ENCODE peak calls at places on chromosomes 7 and 10, in ten cellular contexts. D is mesothelial cell of epicardium, P is fibroblast of lung, R is uterus, M is RWPE1, H is heart left ventricle, F is thoracic aorta, X is fibroblast of villous mesenchyme, L is WTC11, C is brain microvascular endothelial cell. Z is an unnamed sample.

GRCh38 chr10:119131512-119132240 is 27.8 kb downstream of the DENND10 start:
- DNase-seq in M (no peak), H (no peak), D (no peak), C (no peak), L (no peak), R (no peak), F (no peak), X (peak; percentile 85), P (peak; percentile 71), Z (no peak)

GRCh38 chr7:110283056-110283455 is 807.9 kb upstream of the LRRN3 start:
- DNase-seq in M (no peak), R (no peak), H (no peak), P (no peak), X (no peak), L (no peak), F (no peak), D (no peak), C (no peak), Z (no peak)

GRCh38 chr10:78222096-78222790 is 188.6 kb downstream of the RPS24 start:
- DNase-seq in D (no peak), M (no peak), H (no peak), P (no peak), X (no peak), L (no peak), F (no peak), C (no peak), R (no peak), Z (no peak)

GRCh38 chr10:127926455-127926854 is 19.6 kb downstream of the PTPRE start:
- DNase-seq in H (no peak), X (no peak), R (no peak), F (no peak), P (no peak), D (no peak), C (no peak), L (no peak), M (no peak), Z (no peak)

GRCh38 chr10:36534471-36535002 is 590.9 kb upstream of the ANKRD30A start:
- DNase-seq in R (no peak), C (peak; percentile 72), F (no peak), P (peak; percentile 37), D (no peak), H (no peak), L (no peak), X (peak; percentile 82), M (peak; percentile 90), Z (no peak)

GRCh38 chr7:156180451-156181229 is 368.4 kb upstream of the SHH start:
- DNase-seq in H (no peak), D (no peak), R (no peak), P (no peak), M (no peak), C (no peak), F (no peak), X (no peak), L (no peak), Z (no peak)

GRCh38 chr10:112467541-112468075 is 20.6 kb downstream of the VTI1A start:
- DNase-seq in P (no peak), M (no peak), X (no peak), D (no peak), F (no peak), C (no peak), R (no peak), H (no peak), L (no peak), Z (no peak)

GRCh38 chr7:483656-484364 is 35.8 kb downstream of the PDGFA start:
- DNase-seq in M (no peak), L (no peak), X (no peak), H (peak; percentile 11), C (no peak), R (no peak), F (no peak), P (no peak), D (no peak), Z (no peak)

GRCh38 chr7:46999866-47000265 is 582.0 kb downstream of the TNS3 start:
- DNase-seq in R (no peak), F (no peak), H (no peak), X (no peak), M (no peak), L (no peak), C (no peak), D (no peak), P (no peak), Z (no peak)

GRCh38 chr10:35641430-35642015 is 573 bp downstream of the FZD8 start:
- DNase-seq in X (peak; percentile 36), P (peak; percentile 30), C (no peak), R (peak; percentile 14), M (peak; percentile 23), D (peak; percentile 49), L (peak; percentile 28), H (no peak), F (no peak), Z (no peak)

GRCh38 chr10:98340261-98340675 is 72.3 kb upstream of the LOXL4 start:
- DNase-seq in M (no peak), P (no peak), X (no peak), F (no peak), L (no peak), R (no peak), H (no peak), C (no peak), D (no peak), Z (no peak)

GRCh38 chr7:69787736-69788431 is 189.6 kb downstream of the AUTS2 start:
- DNase-seq in C (no peak), D (no peak), P (no peak), H (no peak), F (no peak), M (no peak), R (no peak), X (no peak), L (no peak), Z (no peak)

GRCh38 chr10:103849880-103850571 is 5.3 kb downstream of the SH3PXD2A start:
- DNase-seq in P (peak; percentile 94), F (peak; percentile 50), M (peak; percentile 78), H (peak; percentile 74), C (peak; percentile 86), R (no peak), X (peak; percentile 72), L (no peak), D (no peak), Z (no peak)

GRCh38 chr7:156034397-156034796 is 222.1 kb upstream of the SHH start:
- DNase-seq in X (no peak), D (no peak), L (no peak), M (no peak), C (no peak), R (no peak), H (no peak), F (no peak), P (no peak), Z (no peak)

DNA sequence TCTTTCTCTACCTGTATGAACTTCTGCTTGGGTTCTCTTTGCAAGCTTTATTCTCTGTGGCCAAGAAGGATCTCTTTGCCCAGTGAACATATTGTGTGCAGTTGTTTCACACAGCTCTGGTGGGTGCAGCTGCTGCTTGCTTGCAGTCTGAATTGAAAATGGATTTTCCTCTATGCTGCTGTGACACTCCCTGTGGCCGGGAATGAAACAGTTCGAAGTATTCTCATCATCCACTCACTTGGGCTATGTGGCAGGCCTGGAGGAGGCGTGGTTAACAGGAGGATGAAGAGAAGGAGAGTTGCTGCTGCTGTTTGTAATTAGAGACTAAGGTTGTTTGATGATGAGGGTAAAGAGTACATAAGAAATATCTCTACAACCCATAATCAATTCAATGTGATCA is 28.4 kb upstream of the ITGA8 start:
- DNase-seq in R (no peak), C (peak; percentile 11), D (no peak), L (no peak), X (no peak), M (no peak), F (no peak), H (no peak), P (peak; percentile 47), Z (peak; percentile 6)
- TF ChIP-seq CTCF in R (no peak), C (peak; percentile 4), D (no peak), L (no peak), X (no peak), M (no peak), F (no peak), H (no peak), P (no peak), Z (no peak)

DNA sequence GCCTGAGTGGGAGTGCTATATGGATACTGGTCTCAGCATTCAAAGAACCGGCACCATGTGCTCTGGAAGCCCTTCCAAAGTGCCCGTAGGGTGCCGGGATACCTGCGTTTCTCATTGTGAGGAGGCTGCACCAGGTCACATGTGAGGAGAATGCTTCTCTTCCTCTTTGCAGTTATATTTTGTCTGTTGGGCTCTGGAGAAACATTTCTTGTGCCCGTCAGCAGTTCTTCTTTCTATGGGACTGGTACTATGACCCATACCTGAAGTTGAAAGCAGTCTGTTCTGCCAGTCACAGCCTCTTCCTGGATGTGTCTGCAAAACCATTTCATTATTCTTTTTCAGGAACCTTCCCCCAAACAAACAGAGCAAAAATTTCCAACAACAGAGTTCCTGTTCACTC is 465.0 kb downstream of the SUGCT start:
- DNase-seq in H (no peak), L (no peak), R (no peak), C (no peak), F (no peak), X (no peak), P (no peak), D (no peak), M (no peak), Z (no peak)
- TF ChIP-seq CTCF in H (no peak), L (no peak), R (no peak), C (no peak), F (no peak), X (no peak), P (no peak), D (no peak), M (no peak), Z (no peak)

DNA sequence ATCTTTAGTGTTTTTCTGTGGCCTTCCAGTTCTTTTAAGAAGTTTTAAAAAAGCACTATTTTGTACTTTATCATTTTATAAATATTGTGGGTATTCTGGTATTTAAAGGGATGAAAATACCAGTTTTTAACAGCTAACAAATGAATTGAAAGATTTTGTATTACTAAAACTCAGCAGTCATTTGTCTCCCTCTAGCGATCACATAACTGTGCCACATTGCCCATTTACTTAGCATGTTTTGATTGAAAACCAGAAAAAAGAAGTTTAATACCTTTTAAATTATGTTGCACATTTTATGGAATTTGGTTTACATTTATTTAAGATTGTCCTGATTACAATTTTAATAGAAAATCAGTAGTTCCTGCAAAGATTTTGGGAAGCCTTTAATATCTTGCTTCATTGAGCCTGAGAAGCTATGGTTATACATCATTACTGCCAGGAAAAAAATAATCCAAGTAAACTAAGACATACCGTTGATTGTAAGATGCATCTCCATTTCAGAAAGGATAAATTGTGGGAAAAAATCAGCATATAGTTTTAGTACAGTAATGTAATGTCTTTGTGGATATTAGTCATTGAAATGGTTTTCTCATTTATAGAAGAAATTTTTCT is 34.9 kb downstream of the TAX1BP1 start:
- DNase-seq in L (no peak), D (no peak), F (no peak), R (no peak), X (peak; percentile 63), C (peak; percentile 21), M (peak; percentile 19), H (no peak), P (peak; percentile 71), Z (peak; percentile 26)
- TF ChIP-seq CTCF in L (no peak), D (peak; percentile 59), F (peak; percentile 51), R (peak; percentile 39), X (peak; percentile 68), C (peak; percentile 65), M (peak; percentile 94), H (peak; percentile 43), P (peak; percentile 59), Z (peak; percentile 78)

DNA sequence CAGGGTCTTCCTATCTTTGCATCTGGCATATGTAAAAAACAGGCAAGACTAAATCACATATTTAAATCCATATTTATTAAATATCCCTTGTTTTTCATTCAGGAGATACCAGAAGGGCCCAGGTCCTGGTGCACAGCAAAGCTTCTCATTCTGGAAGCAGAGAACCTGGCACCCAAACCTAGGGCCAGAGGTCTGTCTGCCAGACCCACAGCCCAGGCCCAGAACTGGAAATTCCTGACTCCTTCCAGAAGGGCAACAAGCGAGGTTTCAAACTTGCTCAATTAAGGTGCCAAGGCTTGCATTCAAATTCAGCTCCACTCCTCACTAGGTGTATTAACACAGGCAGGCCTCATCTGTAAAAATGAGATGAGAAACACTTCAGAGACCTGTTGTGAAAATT is 4.2 kb upstream of the MYO1G start:
- DNase-seq in R (no peak), M (no peak), F (no peak), C (no peak), X (no peak), L (no peak), D (no peak), P (no peak), H (peak; percentile 6), Z (no peak)
- TF ChIP-seq CTCF in R (no peak), M (no peak), F (no peak), C (no peak), X (no peak), L (no peak), D (no peak), P (no peak), H (no peak), Z (no peak)